ENCODE peak calls at places on chromosomes 2 and 18, in eight cellular contexts. Q, A, C, J, L, D, W and M are unnamed samples.

GRCh38 chr2:49616800-49617199 is 462.5 kb upstream of the FSHR start:
- DNase-seq in Q (no peak), A (no peak), C (peak; percentile 1), J (no peak), L (no peak), D (peak; percentile 19), W (peak; percentile 30), M (no peak)

GRCh38 chr2:37282746-37283145 is 41.9 kb downstream of the PRKD3 start:
- DNase-seq in Q (no peak), A (no peak), C (peak; percentile 53), J (no peak), L (no peak), D (no peak), W (no peak), M (no peak)

GRCh38 chr2:127475788-127476187 is 50.5 kb downstream of the IWS1 start:
- DNase-seq in Q (no peak), A (no peak), C (no peak), J (no peak), L (no peak), D (no peak), W (no peak), M (no peak)

GRCh38 chr2:204265701-204266310 is 279.5 kb upstream of the PARD3B start:
- DNase-seq in Q (no peak), A (no peak), C (no peak), J (no peak), L (no peak), D (peak; percentile 22), W (no peak), M (no peak)

GRCh38 chr2:129253461-129253812 is 726.0 kb upstream of the RAB6C start:
- DNase-seq in Q (no peak), A (peak; percentile 67), C (no peak), J (no peak), L (no peak), D (peak; percentile 50), W (no peak), M (no peak)

GRCh38 chr18:29439398-29439797 is 1262.5 kb upstream of the CDH2 start:
- DNase-seq in Q (no peak), A (no peak), C (no peak), J (no peak), L (no peak), D (no peak), W (no peak), M (no peak)

GRCh38 chr18:48728204-48728833 is 189.5 kb downstream of the CTIF start:
- DNase-seq in Q (no peak), A (no peak), C (peak; percentile 100), J (peak; percentile 26), L (no peak), D (no peak), W (no peak), M (peak; percentile 44)

GRCh38 chr18:39749154-39749553 is 2183.6 kb upstream of the CELF4 start:
- DNase-seq in Q (no peak), A (no peak), C (no peak), J (no peak), L (no peak), D (no peak), W (no peak), M (no peak)

GRCh38 chr2:3377279-3377611 is 373 bp downstream of the EIPR1 start:
- DNase-seq in Q (no peak), A (no peak), C (peak; percentile 55), J (no peak), L (no peak), D (no peak), W (peak; percentile 75), M (no peak)

GRCh38 chr2:10253596-10254372 is 48.9 kb upstream of the HPCAL1 start:
- DNase-seq in Q (no peak), A (no peak), C (no peak), J (no peak), L (peak; percentile 14), D (no peak), W (no peak), M (peak; percentile 58)

DNA sequence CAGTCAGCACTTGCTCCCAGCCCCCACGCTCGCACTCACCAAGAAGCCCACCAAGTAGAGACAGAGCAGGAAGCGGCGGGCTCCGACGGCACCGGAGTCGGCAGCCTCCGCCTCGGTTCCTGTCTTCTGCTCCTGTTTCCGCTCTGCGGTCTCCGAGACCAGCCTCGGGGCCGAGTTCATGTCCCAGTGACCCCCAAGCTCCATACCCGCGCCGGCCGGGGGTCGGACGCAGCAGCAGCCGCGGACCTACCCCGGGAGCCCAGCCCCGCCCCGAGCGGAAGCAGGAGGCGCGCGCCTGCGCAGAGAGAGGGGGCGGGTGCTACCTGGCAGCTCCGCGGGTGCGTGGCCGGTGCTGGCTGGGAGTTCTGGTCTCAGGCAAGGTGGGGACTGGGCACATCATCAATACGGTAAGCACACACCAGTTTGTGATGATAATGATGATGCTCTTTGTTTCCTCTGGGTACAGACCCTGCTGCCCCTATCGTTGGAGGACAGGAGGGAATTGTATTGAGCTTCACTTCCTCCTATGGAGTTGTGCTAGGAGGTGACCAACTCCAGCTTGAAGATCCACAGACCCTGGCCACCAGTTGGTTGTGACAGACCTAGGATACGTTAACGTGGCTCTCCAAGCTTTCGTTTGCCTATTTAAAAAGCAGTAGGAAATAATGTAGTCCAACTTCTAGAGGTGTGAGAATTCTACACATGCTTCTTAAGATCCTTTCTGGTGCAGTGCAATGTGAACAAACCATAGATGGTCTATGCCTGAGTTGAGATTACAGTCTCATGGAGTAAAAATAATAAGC is 25.0 kb upstream of the TMEM182 start:
- DNase-seq in Q (peak; percentile 78), A (peak; percentile 91), C (peak; percentile 63), J (peak; percentile 76), L (peak; percentile 83), D (peak; percentile 83), W (peak; percentile 80), M (peak; percentile 93)
- TF ChIP-seq CTCF in Q (no peak), A (no peak), C (peak; percentile 29), J (peak; percentile 3), L (no peak), D (no peak), W (no peak), M (no peak)

GRCh38 chr18:37565138-37565984 is at the start of gene CELF4:
- DNase-seq in Q (no peak), A (peak; percentile 36), C (no peak), J (peak; percentile 5), L (no peak), D (peak; percentile 53), W (no peak), M (no peak)

GRCh38 chr18:37567994-37568359 is 2.4 kb upstream of the CELF4 start:
- DNase-seq in Q (no peak), A (no peak), C (no peak), J (no peak), L (no peak), D (no peak), W (no peak), M (no peak)

GRCh38 chr18:37565985-37566478 is 434 bp upstream of the CELF4 start:
- DNase-seq in Q (peak; percentile 42), A (peak; percentile 82), C (peak; percentile 23), J (no peak), L (peak; percentile 54), D (peak; percentile 78), W (no peak), M (no peak)

GRCh38 chr18:37567061-37567993 is 1.7 kb upstream of the CELF4 start:
- DNase-seq in Q (no peak), A (no peak), C (no peak), J (no peak), L (no peak), D (no peak), W (no peak), M (no peak)

DNA sequence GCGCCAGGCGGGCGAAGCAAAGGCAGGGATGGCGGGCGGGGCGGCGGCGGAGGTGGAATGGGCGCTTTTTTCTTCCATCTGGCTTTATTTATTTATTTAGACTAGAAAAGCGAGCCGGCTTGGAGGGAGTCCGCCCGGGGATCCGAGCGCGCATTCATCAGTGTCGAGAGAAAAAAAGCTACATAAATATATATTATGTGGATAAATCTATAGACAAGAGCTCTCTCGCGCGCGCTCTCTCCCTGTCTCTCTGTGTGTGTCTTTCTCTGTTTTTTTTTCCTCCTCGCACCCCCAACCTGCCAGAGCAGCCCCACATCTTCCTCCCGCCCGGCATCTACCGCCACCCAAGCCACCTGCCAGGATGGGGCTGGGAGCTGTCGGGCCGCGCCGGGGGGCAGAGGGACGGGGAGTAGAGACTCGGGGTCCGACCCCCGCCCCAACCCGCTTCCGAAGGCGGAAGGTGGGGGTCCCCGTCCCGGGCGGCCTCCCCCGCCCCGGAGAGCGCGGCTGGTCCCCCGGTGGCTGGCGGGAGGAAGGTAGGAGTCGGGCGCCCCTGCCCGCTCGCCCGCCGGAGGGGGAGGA is 972 bp upstream of the CELF4 start:
- DNase-seq in Q (no peak), A (peak; percentile 35), C (no peak), J (no peak), L (no peak), D (peak; percentile 21), W (no peak), M (no peak)
- H3K27me3 ChIP-seq in Q (peaks cover 2% of the 10 kb centered on the region), A (no peaks in the 10 kb centered on the region), C (peaks cover 25% of the 10 kb centered on the region), J (peaks cover 50% of the 10 kb centered on the region), L (peaks cover 92% of the 10 kb centered on the region), D (peaks cover 4% of the 10 kb centered on the region), W (peaks cover 36% of the 10 kb centered on the region), M (peaks cover 83% of the 10 kb centered on the region)

DNA sequence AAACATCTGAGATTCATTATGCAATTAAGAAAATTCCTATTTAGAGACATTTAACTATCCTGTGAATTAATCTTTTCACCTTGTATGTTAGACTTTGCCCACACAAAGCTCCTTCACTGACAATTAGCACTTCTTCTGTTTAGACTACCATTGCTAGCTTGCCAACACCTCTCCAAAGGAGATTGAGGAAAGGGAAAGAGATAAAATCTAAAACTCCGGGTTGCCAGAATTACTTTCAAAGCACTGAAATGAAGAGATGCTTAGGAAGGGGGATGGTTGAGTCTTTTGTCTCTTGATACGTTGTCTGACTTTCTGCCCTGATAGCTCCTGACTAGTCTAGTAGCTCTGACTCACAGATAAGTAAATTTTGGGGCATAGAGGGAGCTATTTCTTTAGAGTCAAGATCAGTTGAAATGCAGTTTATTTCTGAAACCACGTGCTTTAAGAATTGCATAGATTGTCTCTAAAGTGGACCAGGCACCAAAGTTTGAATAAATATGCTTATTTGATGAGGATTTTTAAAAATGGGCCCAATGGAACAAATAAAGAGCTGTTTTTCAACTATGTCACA is 74.1 kb upstream of the DSEL start:
- DNase-seq in Q (no peak), A (no peak), C (peak; percentile 50), J (peak; percentile 21), L (no peak), D (no peak), W (no peak), M (no peak)
- TF ChIP-seq CTCF in Q (no peak), A (no peak), C (peak; percentile 29), J (no peak), L (no peak), D (no peak), W (no peak), M (no peak)

DNA sequence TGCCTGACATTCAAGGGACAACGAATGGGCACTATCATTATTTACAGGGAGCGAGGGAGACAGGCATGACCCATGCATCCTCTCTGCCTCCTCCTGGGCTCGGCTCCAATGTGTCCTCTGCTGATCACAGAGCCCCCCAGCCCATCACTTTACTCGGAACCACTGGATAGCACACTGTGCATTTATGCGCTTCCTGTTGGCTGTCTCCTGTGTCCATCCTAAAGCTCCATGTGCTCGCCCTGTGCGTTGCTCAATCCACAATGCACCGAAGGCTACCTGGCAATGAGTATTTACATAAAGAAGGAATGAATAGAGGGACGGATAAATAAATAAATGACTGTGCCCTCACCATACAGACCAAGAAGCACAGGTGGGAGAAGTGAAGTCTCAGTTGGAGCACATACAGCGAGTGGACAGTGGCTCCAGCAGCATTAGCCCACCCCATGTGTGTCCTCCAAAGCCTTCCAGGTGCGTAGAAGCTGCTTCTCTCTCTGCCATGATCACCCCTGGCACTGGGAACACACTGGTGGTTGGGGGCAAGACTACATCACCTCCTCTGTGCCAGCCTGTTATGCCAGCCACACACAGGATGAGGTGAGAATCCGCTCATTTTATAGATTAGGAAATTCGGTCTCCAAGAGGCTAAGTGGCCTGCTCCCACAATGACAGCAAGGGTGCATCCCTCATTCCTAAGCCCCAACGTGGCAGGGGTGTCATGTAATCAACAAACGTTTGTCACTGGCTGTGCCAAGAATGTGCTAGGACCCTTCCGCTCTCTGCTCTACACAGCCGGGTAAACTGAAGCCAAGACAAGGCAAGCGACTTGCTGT is 2.3 kb upstream of the GDF7 start:
- DNase-seq in Q (no peak), A (no peak), C (no peak), J (no peak), L (no peak), D (no peak), W (peak; percentile 49), M (no peak)
- H3K27me3 ChIP-seq in Q (peaks cover 4% of the 10 kb centered on the region), A (no peaks in the 10 kb centered on the region), C (peaks cover 74% of the 10 kb centered on the region), J (peaks cover 74% of the 10 kb centered on the region), L (peaks cover 97% of the 10 kb centered on the region), D (peaks cover 92% of the 10 kb centered on the region), W (peaks cover 49% of the 10 kb centered on the region), M (peaks cover 86% of the 10 kb centered on the region)